ENCODE peak calls at places on chromosomes 2 and 18, in four cellular contexts. One of them, this sample, is unnamed.

GRCh38 chr2:202317080-202317859 is 51.7 kb downstream of the NOP58 start:
- DNase-seq in PC-3: peak; percentile 86
- DNase-seq in CD8-positive, alpha-beta memory T cell: no peak
- DNase-seq in neural progenitor cell: no peak
- DNase-seq in this sample: no peak

GRCh38 chr18:49728542-49728941 is 84.8 kb downstream of the ACAA2 start:
- DNase-seq in PC-3: peak; percentile 41
- DNase-seq in CD8-positive, alpha-beta memory T cell: no peak
- DNase-seq in neural progenitor cell: peak; percentile 66
- DNase-seq in this sample: no peak

GRCh38 chr18:79771446-79772107 is 26.2 kb upstream of the KCNG2 start:
- DNase-seq in PC-3: no peak
- DNase-seq in CD8-positive, alpha-beta memory T cell: peak; percentile 30
- DNase-seq in neural progenitor cell: no peak
- DNase-seq in this sample: no peak

GRCh38 chr18:21275645-21276044 is 33.6 kb downstream of the GREB1L start:
- DNase-seq in PC-3: no peak
- DNase-seq in CD8-positive, alpha-beta memory T cell: no peak
- DNase-seq in neural progenitor cell: no peak
- DNase-seq in this sample: no peak

GRCh38 chr2:228681426-228681825 is 499.9 kb upstream of the SPHKAP start:
- DNase-seq in PC-3: peak; percentile 66
- DNase-seq in CD8-positive, alpha-beta memory T cell: no peak
- DNase-seq in neural progenitor cell: peak; percentile 50
- DNase-seq in this sample: no peak

GRCh38 chr18:74633652-74634352 is 36.1 kb downstream of the ZNF407 start:
- DNase-seq in PC-3: peak; percentile 61
- DNase-seq in CD8-positive, alpha-beta memory T cell: no peak
- DNase-seq in neural progenitor cell: no peak
- DNase-seq in this sample: no peak

GRCh38 chr2:61949458-61950107 is 44.1 kb downstream of the COMMD1 start:
- DNase-seq in PC-3: no peak
- DNase-seq in CD8-positive, alpha-beta memory T cell: no peak
- DNase-seq in neural progenitor cell: no peak
- DNase-seq in this sample: no peak

GRCh38 chr18:76451475-76452331 is 43.3 kb downstream of the ZNF516 start:
- DNase-seq in PC-3: no peak
- DNase-seq in CD8-positive, alpha-beta memory T cell: no peak
- DNase-seq in neural progenitor cell: peak; percentile 68
- DNase-seq in this sample: no peak

GRCh38 chr2:157984866-157985265 is 108.7 kb upstream of the ACVR1 start:
- DNase-seq in PC-3: no peak
- DNase-seq in CD8-positive, alpha-beta memory T cell: no peak
- DNase-seq in neural progenitor cell: no peak
- DNase-seq in this sample: no peak

DNA sequence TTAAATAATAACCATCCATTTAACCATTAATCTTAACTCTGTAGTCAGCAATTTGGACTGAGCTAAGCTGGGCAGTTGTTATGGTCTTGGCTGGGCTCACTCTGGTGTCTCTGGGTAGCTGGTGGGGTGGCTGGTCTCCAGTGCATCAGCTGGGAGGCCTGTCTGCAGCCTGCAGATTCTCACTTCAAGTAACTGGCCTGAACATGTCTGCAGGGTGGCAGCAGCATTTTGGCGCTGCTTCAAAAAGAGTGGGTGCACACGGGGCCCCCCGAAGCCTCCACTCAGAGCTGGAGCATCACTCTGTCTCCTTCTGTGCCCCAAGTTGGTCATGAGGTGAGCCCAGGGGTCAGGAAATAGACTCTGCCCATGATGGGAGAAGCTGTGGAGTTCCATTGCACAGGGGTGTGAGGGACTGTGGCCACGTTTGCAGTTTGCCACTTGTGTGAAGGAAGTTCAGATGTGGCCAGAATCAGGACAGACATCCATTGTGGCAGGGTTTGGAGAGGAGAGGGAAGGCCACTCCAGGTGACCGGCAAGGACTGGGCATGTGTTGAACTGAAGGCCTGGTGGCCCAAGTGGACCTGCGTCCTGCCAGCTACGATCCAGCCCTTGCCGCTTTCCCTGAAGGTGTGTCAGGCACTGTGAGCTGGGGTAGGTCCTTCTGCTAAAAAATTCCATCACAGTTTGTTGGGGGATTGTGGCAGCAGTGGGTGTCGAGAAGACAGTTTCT is 4.9 kb upstream of the ALLC start:
- DNase-seq in PC-3: no peak
- DNase-seq in CD8-positive, alpha-beta memory T cell: no peak
- DNase-seq in neural progenitor cell: no peak
- DNase-seq in this sample: no peak
- H3K27ac ChIP-seq in PC-3: no peak overlapping the region
- H3K27ac ChIP-seq in CD8-positive, alpha-beta memory T cell: no peak overlapping the region
- H3K27ac ChIP-seq in neural progenitor cell: no peak overlapping the region
- H3K27ac ChIP-seq in this sample: no peak overlapping the region

GRCh38 chr2:85441859-85442258 is 23.3 kb downstream of the SH2D6 start:
- DNase-seq in PC-3: no peak
- DNase-seq in CD8-positive, alpha-beta memory T cell: no peak
- DNase-seq in neural progenitor cell: no peak
- DNase-seq in this sample: no peak
- H3K27ac ChIP-seq in PC-3: no peak overlapping the region
- H3K27ac ChIP-seq in CD8-positive, alpha-beta memory T cell: no peak overlapping the region
- H3K27ac ChIP-seq in neural progenitor cell: no peak overlapping the region
- H3K27ac ChIP-seq in this sample: no peak overlapping the region

GRCh38 chr2:37925063-37925897 is at the start of gene RMDN2:
- DNase-seq in PC-3: peak; percentile 90
- DNase-seq in CD8-positive, alpha-beta memory T cell: peak; percentile 86
- DNase-seq in neural progenitor cell: peak; percentile 97
- DNase-seq in this sample: no peak
- H3K27ac ChIP-seq in PC-3: peak within 1 kb of the TSS; percentile 67
- H3K27ac ChIP-seq in CD8-positive, alpha-beta memory T cell: peak within 1 kb of the TSS; percentile 66
- H3K27ac ChIP-seq in neural progenitor cell: peak within 1 kb of the TSS; percentile 92
- H3K27ac ChIP-seq in this sample: peak within 1 kb of the TSS; percentile 58

GRCh38 chr2:27152102-27152795 is 3.4 kb downstream of the TCF23 start:
- DNase-seq in PC-3: peak; percentile 18
- DNase-seq in CD8-positive, alpha-beta memory T cell: no peak
- DNase-seq in neural progenitor cell: no peak
- DNase-seq in this sample: no peak

GRCh38 chr2:27150639-27151230 is 1.9 kb downstream of the TCF23 start:
- DNase-seq in PC-3: no peak
- DNase-seq in CD8-positive, alpha-beta memory T cell: no peak
- DNase-seq in neural progenitor cell: no peak
- DNase-seq in this sample: no peak

GRCh38 chr2:27148801-27149439 is at the start of gene TCF23:
- DNase-seq in PC-3: no peak
- DNase-seq in CD8-positive, alpha-beta memory T cell: no peak
- DNase-seq in neural progenitor cell: no peak
- DNase-seq in this sample: no peak

GRCh38 chr2:27149575-27150405 is 986 bp downstream of the TCF23 start:
- DNase-seq in PC-3: no peak
- DNase-seq in CD8-positive, alpha-beta memory T cell: no peak
- DNase-seq in neural progenitor cell: no peak
- DNase-seq in this sample: no peak

DNA sequence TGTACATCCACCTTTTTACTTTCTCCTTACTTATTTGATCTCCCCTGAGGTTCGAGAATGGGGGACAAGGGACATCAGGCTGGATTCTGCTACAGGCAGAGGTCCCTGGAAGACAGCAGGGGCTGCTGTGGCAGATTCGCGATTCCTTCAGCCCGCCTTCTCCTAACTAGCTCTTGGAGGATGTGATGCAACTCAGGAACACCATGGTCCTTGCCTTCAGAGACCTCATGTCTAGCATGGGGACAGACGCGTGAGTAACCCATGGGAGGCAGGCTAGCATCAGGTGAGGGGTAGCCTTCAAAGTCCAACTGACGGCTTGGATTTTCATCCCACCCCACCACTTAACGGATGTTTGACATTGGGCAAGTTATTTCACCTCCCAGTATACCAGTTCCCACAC is 869 bp upstream of the TCF23 start:
- DNase-seq in PC-3: no peak
- DNase-seq in CD8-positive, alpha-beta memory T cell: no peak
- DNase-seq in neural progenitor cell: no peak
- DNase-seq in this sample: no peak
- H3K27ac ChIP-seq in PC-3: no peak overlapping the region
- H3K27ac ChIP-seq in CD8-positive, alpha-beta memory T cell: no peak overlapping the region
- H3K27ac ChIP-seq in neural progenitor cell: no peak overlapping the region
- H3K27ac ChIP-seq in this sample: no peak overlapping the region

DNA sequence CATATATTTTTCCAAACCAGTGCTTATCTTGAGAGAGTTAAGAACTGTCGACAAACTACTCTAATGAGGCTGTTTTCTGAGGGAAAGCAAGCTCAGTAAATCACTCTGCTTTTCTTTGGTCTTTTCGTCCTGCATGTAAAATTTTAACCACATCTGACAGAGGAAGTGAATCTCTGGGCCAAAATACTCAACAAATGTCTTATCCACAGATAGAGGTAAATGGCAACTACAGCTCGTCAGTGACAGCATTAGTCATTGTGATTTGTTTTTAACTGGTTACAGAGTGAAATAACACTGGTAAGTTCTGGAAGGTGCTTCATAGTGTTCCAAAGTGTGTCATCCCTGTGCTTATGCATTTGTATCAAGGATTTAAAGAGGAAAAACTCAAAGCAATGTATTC is 82.6 kb upstream of the SLC8A1 start:
- DNase-seq in PC-3: no peak
- DNase-seq in CD8-positive, alpha-beta memory T cell: no peak
- DNase-seq in neural progenitor cell: no peak
- DNase-seq in this sample: no peak
- H3K27ac ChIP-seq in PC-3: no peak overlapping the region
- H3K27ac ChIP-seq in CD8-positive, alpha-beta memory T cell: no peak overlapping the region
- H3K27ac ChIP-seq in neural progenitor cell: no peak overlapping the region
- H3K27ac ChIP-seq in this sample: no peak overlapping the region

GRCh38 chr2:37653805-37654378 is 17.6 kb downstream of the CDC42EP3 start:
- DNase-seq in PC-3: no peak
- DNase-seq in CD8-positive, alpha-beta memory T cell: no peak
- DNase-seq in neural progenitor cell: no peak
- DNase-seq in this sample: no peak

GRCh38 chr2:37655442-37655841 is 16.0 kb downstream of the CDC42EP3 start:
- DNase-seq in PC-3: no peak
- DNase-seq in CD8-positive, alpha-beta memory T cell: no peak
- DNase-seq in neural progenitor cell: no peak
- DNase-seq in this sample: no peak

GRCh38 chr2:37654419-37654818 is 17.0 kb downstream of the CDC42EP3 start:
- DNase-seq in PC-3: no peak
- DNase-seq in CD8-positive, alpha-beta memory T cell: no peak
- DNase-seq in neural progenitor cell: peak; percentile 31
- DNase-seq in this sample: no peak

GRCh38 chr2:37656512-37657423 is 14.7 kb downstream of the CDC42EP3 start:
- DNase-seq in PC-3: no peak
- DNase-seq in CD8-positive, alpha-beta memory T cell: no peak
- DNase-seq in neural progenitor cell: peak; percentile 77
- DNase-seq in this sample: no peak

DNA sequence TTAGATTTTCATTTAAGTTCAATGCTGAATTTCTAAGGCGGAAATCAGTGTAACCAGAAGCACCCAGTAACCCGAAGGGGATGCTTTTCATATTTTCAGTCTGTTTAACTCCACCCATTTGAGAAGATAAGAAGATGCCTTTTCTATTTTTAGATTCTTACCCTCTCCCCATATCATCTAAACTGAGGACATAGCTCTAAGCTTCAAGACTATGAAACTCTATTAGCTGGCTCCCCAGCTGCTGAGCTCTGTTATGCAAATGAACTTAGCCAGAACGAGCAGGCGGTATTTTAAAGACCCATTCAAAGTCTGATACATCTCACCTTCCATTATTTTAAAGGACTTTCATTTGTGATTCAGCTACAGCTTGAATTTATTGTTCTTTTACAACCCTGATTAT is 16.5 kb downstream of the CDC42EP3 start:
- DNase-seq in PC-3: no peak
- DNase-seq in CD8-positive, alpha-beta memory T cell: no peak
- DNase-seq in neural progenitor cell: peak; percentile 55
- DNase-seq in this sample: no peak
- H3K27ac ChIP-seq in PC-3: no peak overlapping the region
- H3K27ac ChIP-seq in CD8-positive, alpha-beta memory T cell: no peak overlapping the region
- H3K27ac ChIP-seq in neural progenitor cell: no peak overlapping the region
- H3K27ac ChIP-seq in this sample: peak overlapping the region; percentile 89

GRCh38 chr2:237736783-237737182 is 61.8 kb upstream of the RBM44 start:
- DNase-seq in PC-3: no peak
- DNase-seq in CD8-positive, alpha-beta memory T cell: no peak
- DNase-seq in neural progenitor cell: no peak
- DNase-seq in this sample: no peak
- H3K27ac ChIP-seq in PC-3: no peak overlapping the region
- H3K27ac ChIP-seq in CD8-positive, alpha-beta memory T cell: no peak overlapping the region
- H3K27ac ChIP-seq in neural progenitor cell: no peak overlapping the region
- H3K27ac ChIP-seq in this sample: no peak overlapping the region

DNA sequence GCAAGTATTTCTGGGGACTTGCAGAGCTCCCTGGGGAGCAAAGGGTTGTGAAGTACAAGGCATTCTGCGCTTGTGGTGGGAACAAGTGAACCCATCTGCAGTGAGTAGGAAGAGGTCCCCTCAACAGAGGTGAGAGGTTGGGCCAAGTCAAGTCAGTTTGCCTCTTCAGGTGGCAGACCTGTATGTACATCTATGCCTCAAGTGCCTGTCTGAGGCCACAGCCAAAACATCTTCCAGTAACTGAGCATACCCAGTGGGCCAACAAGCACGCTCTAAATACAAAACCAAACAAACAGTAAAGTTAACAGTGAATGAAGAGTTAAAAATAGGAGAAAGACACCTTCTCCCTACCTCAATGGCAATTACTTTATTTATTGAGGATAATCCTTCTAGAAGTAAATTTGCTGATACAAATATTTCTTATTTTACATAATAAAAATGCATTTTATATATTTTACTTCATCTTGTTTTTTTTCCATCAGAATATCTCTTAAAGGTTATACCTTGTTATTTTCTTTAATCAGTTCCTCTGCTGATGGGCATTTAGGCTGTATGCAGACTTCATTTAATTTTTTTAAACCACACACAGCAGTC is 2.5 kb downstream of the GYPC start:
- DNase-seq in PC-3: no peak
- DNase-seq in CD8-positive, alpha-beta memory T cell: no peak
- DNase-seq in neural progenitor cell: no peak
- DNase-seq in this sample: no peak
- H3K27ac ChIP-seq in PC-3: no peak overlapping the region
- H3K27ac ChIP-seq in CD8-positive, alpha-beta memory T cell: peak overlapping the region; percentile 86
- H3K27ac ChIP-seq in neural progenitor cell: no peak overlapping the region
- H3K27ac ChIP-seq in this sample: no peak overlapping the region

GRCh38 chr2:240567872-240568677 is at the start of gene RNPEPL1:
- DNase-seq in PC-3: peak; percentile 44
- DNase-seq in CD8-positive, alpha-beta memory T cell: peak; percentile 69
- DNase-seq in neural progenitor cell: peak; percentile 76
- DNase-seq in this sample: no peak
- H3K27ac ChIP-seq in PC-3: peak within 1 kb of the TSS; percentile 7
- H3K27ac ChIP-seq in CD8-positive, alpha-beta memory T cell: peak within 1 kb of the TSS; percentile 78
- H3K27ac ChIP-seq in neural progenitor cell: no peak within 1 kb of the TSS
- H3K27ac ChIP-seq in this sample: peak within 1 kb of the TSS; percentile 91

DNA sequence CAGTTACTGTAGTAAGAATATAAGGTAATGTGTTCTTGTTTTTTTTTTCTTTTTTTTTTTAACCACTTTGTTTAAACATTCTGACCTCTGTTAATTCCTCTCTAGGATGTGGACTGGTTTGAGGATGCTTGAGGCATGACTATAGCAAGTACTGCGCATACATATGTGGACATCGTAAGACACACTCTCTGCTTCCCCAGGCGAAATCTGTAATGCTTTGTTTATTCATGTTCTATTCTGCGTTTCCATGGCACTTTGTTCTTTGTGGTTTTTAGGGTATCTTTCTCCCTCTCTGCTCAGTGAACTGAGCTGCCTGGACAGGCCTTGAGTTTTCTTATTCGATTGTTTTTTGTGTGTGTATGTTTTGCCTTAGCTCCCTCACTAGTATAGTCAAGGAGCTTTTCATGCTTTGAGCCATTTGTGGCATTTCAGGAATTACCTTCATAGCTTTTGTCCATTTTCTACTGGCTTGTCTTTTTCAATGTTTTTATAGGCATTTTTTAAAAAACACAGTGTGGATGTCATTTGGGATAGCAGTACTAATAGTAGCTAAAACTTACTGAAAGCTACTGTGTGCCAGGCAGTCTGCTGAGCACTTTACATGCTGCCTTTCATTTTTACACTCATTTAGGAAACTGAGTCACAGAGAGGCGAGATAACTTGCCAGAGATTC is 1.9 kb upstream of the SH3BP4 start:
- DNase-seq in PC-3: peak; percentile 66
- DNase-seq in CD8-positive, alpha-beta memory T cell: no peak
- DNase-seq in neural progenitor cell: no peak
- DNase-seq in this sample: peak; percentile 92
- H3K27ac ChIP-seq in PC-3: no peak overlapping the region
- H3K27ac ChIP-seq in CD8-positive, alpha-beta memory T cell: no peak overlapping the region
- H3K27ac ChIP-seq in neural progenitor cell: no peak overlapping the region
- H3K27ac ChIP-seq in this sample: peak overlapping the region; percentile 71

This sample was measured in epithelial cell of prostate.